ENCODE peak calls at places on chromosomes 12 and 14, in five cellular contexts. One of them, this sample, is unnamed.

GRCh38 chr12:123076604-123077297 is 74.1 kb downstream of the PITPNM2 start:
- DNase-seq in IMR-90: no peak
- DNase-seq in neural progenitor cell: no peak
- DNase-seq in effector memory CD8-positive, alpha-beta T cell: peak; percentile 34
- DNase-seq in NCI-H82: no peak
- DNase-seq in this sample: no peak

GRCh38 chr14:99649219-99649618 is 4.3 kb downstream of the HHIPL1 start:
- DNase-seq in IMR-90: peak; percentile 62
- DNase-seq in neural progenitor cell: no peak
- DNase-seq in effector memory CD8-positive, alpha-beta T cell: no peak
- DNase-seq in NCI-H82: no peak
- DNase-seq in this sample: no peak

GRCh38 chr12:16330554-16330953 is 16.9 kb upstream of the MGST1 start:
- DNase-seq in IMR-90: no peak
- DNase-seq in neural progenitor cell: no peak
- DNase-seq in effector memory CD8-positive, alpha-beta T cell: no peak
- DNase-seq in NCI-H82: no peak
- DNase-seq in this sample: no peak

GRCh38 chr14:38143170-38143569 is 64.5 kb upstream of the SSTR1 start:
- DNase-seq in IMR-90: peak; percentile 35
- DNase-seq in neural progenitor cell: no peak
- DNase-seq in effector memory CD8-positive, alpha-beta T cell: no peak
- DNase-seq in NCI-H82: no peak
- DNase-seq in this sample: no peak

GRCh38 chr12:112361271-112361670 is 21.0 kb downstream of the HECTD4 start:
- DNase-seq in IMR-90: no peak
- DNase-seq in neural progenitor cell: no peak
- DNase-seq in effector memory CD8-positive, alpha-beta T cell: no peak
- DNase-seq in NCI-H82: no peak
- DNase-seq in this sample: no peak

GRCh38 chr14:102209224-102209966 is 69.7 kb downstream of the WDR20 start:
- DNase-seq in IMR-90: peak; percentile 28
- DNase-seq in neural progenitor cell: peak; percentile 32
- DNase-seq in effector memory CD8-positive, alpha-beta T cell: no peak
- DNase-seq in NCI-H82: peak; percentile 48
- DNase-seq in this sample: peak; percentile 73

GRCh38 chr12:54294152-54294913 is 6.5 kb downstream of the NFE2 start:
- DNase-seq in IMR-90: no peak
- DNase-seq in neural progenitor cell: peak; percentile 63
- DNase-seq in effector memory CD8-positive, alpha-beta T cell: peak; percentile 50
- DNase-seq in NCI-H82: peak; percentile 75
- DNase-seq in this sample: peak; percentile 51

GRCh38 chr14:66177935-66178334 is 308.2 kb upstream of the CCDC196 start:
- DNase-seq in IMR-90: no peak
- DNase-seq in neural progenitor cell: no peak
- DNase-seq in effector memory CD8-positive, alpha-beta T cell: no peak
- DNase-seq in NCI-H82: no peak
- DNase-seq in this sample: no peak

GRCh38 chr12:119964123-119964522 is 24.9 kb upstream of the BICDL1 start:
- DNase-seq in IMR-90: no peak
- DNase-seq in neural progenitor cell: no peak
- DNase-seq in effector memory CD8-positive, alpha-beta T cell: no peak
- DNase-seq in NCI-H82: no peak
- DNase-seq in this sample: no peak

GRCh38 chr14:87944987-87945604 is 47.9 kb downstream of the GALC start:
- DNase-seq in IMR-90: peak; percentile 68
- DNase-seq in neural progenitor cell: peak; percentile 37
- DNase-seq in effector memory CD8-positive, alpha-beta T cell: no peak
- DNase-seq in NCI-H82: peak; percentile 56
- DNase-seq in this sample: peak; percentile 23